ENCODE peak calls at places on chromosomes 3 and 15, in four cellular contexts. P, L, S and Z are unnamed samples. For H3K36me3, the result is how much of the 10 kb centered on the place peaks cover.

GRCh38 chr3:44415421-44415820 is 62.0 kb downstream of the ZNF445 start:
- DNase-seq in P (no peak), L (no peak), S (no peak), Z (no peak)

GRCh38 chr3:58214484-58215316 is 3.9 kb upstream of the DNASE1L3 start:
- DNase-seq in P (no peak), L (no peak), S (no peak), Z (no peak)

GRCh38 chr15:63892794-63893441 is 59.2 kb upstream of the HERC1 start:
- DNase-seq in P (no peak), L (no peak), S (no peak), Z (no peak)

GRCh38 chr15:33234019-33234418 is 39.5 kb upstream of the FMN1 start:
- DNase-seq in P (peak), L (peak), S (peak), Z (peak)

GRCh38 chr3:148866261-148866660 is 1.2 kb downstream of the CPA3 start:
- DNase-seq in P (no peak), L (peak), S (no peak), Z (peak)

GRCh38 chr15:54979949-54980348 is 216.8 kb downstream of the RSL24D1 start:
- DNase-seq in P (no peak), L (no peak), S (peak), Z (no peak)

GRCh38 chr3:8328971-8329370 is 172.7 kb upstream of the LMCD1 start:
- DNase-seq in P (no peak), L (peak), S (peak), Z (peak)

GRCh38 chr3:52072020-52072419 is 15.6 kb upstream of the DUSP7 start:
- DNase-seq in P (no peak), L (no peak), S (no peak), Z (no peak)

GRCh38 chr15:88894819-88895767 is at the start of gene HAPLN3:
- DNase-seq in P (peak), L (peak), S (peak), Z (no peak)

GRCh38 chr3:2967851-2968250 is 142.3 kb downstream of the IL5RA start:
- DNase-seq in P (no peak), L (no peak), S (peak), Z (no peak)

GRCh38 chr3:153038367-153038766 is 123.7 kb upstream of the RAP2B start:
- DNase-seq in P (no peak), L (no peak), S (no peak), Z (no peak)

GRCh38 chr15:92629975-92630626 is 25.5 kb downstream of the FAM174B start:
- DNase-seq in P (no peak), L (no peak), S (no peak), Z (no peak)

GRCh38 chr15:20645956-20646355 is 104.4 kb upstream of the GOLGA6L6 start:
- DNase-seq in P (no peak), L (no peak), S (no peak), Z (no peak)

GRCh38 chr3:94226058-94226457 is 163.2 kb downstream of the NSUN3 start:
- DNase-seq in P (no peak), L (peak), S (no peak), Z (peak)

GRCh38 chr3:186922224-186922623 is 8.1 kb upstream of the ST6GAL1 start:
- DNase-seq in P (no peak), L (no peak), S (no peak), Z (no peak)

GRCh38 chr15:43505723-43506122 is 11.7 kb upstream of the MAP1A start:
- DNase-seq in P (no peak), L (peak), S (no peak), Z (peak)

GRCh38 chr15:47371939-47372338 is 345.4 kb upstream of the SEMA6D start:
- DNase-seq in P (no peak), L (no peak), S (no peak), Z (no peak)

GRCh38 chr15:25179673-25180511 is 225.1 kb downstream of the SNRPN start:
- DNase-seq in P (no peak), L (no peak), S (no peak), Z (no peak)

GRCh38 chr15:43270676-43271306 is 4.1 kb upstream of the TGM5 start:
- DNase-seq in P (no peak), L (no peak), S (no peak), Z (no peak)

GRCh38 chr15:89112341-89112971 is 24.2 kb downstream of the ABHD2 start:
- DNase-seq in P (no peak), L (peak), S (no peak), Z (peak)

GRCh38 chr15:95018888-95019545 is 787.7 kb downstream of the MCTP2 start:
- DNase-seq in P (no peak), L (peak), S (no peak), Z (peak)

GRCh38 chr15:85592148-85592547 is 202.6 kb downstream of the KLHL25 start:
- DNase-seq in P (no peak), L (peak), S (peak), Z (peak)

DNA sequence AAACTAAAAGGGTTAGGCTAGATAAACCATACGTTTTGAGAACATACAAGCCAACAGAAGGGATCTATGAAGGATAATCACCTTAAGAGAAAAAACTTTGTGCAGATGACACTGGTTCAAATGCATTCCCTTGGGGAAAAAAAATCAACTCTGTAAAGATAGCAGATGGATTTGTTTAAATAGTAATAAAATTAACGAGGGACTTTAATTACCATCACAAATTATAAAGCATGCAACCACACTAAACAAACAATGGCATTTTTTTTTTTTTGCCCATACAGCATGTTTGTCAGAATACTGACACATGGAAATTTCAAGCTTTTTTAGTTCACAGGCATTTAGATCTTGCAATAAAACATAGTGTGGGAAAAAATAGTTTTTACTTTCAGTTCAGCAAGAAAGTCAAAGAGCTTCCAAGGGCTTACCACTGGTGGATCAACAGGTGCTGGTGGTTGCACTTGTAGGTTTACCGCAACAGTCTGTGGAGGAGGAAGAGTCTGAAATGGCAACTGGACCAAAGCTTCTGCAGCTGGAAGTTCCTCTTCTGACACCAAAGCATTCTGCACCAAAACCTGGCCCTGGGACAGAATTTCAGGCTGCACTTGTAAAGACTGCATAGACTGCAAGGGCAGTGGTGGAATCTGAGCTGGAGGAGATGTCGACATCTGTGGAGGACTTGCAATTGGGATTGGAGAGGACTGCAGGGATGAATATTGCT is 53.1 kb downstream of the PHC3 start:
- DNase-seq in P (no peak), L (no peak), S (no peak), Z (no peak)
- H3K4me2 ChIP-seq in P (no peak), L (no peak), S (no peak), Z (no peak)

GRCh38 chr3:15754047-15754446 is 43.7 kb downstream of the ANKRD28 start:
- DNase-seq in P (no peak), L (peak), S (no peak), Z (peak)
- H3K36me3 ChIP-seq in P (under half), L (under half), S (half or more), Z (under half)

GRCh38 chr3:19295208-19295607 is 146.9 kb downstream of the KCNH8 start:
- DNase-seq in P (no peak), L (no peak), S (no peak), Z (no peak)

DNA sequence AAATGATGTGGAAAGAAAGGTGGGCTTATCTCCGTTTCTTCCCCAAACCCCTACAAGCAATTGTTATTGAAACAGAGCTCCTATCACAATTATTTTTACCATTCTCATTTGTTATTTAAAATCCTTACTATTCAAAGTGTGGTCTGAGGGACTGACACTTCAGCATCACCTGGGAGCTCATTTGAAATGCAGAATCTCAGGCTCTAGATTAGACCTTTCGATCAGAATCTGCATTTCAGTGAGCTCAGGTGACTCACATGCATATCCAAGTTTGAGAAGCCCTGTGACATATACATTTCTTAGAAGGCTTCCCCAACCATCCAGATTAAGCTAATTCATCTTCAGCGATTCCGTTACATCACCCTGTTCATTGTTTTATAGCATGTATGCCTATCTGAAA is 145.0 kb downstream of the KCNH8 start:
- DNase-seq in P (no peak), L (no peak), S (no peak), Z (no peak)
- H3K4me2 ChIP-seq in P (no peak), L (no peak), S (no peak), Z (no peak)

GRCh38 chr3:174945276-174945675 is 86.1 kb downstream of the NAALADL2 start:
- DNase-seq in P (no peak), L (no peak), S (no peak), Z (no peak)

GRCh38 chr3:174949523-174949922 is 90.4 kb downstream of the NAALADL2 start:
- DNase-seq in P (no peak), L (peak), S (no peak), Z (peak)

GRCh38 chr3:174951498-174951897 is 92.4 kb downstream of the NAALADL2 start:
- DNase-seq in P (no peak), L (peak), S (no peak), Z (no peak)

GRCh38 chr3:174951023-174951422 is 91.9 kb downstream of the NAALADL2 start:
- DNase-seq in P (no peak), L (peak), S (no peak), Z (peak)

GRCh38 chr3:174945951-174946350 is 86.8 kb downstream of the NAALADL2 start:
- DNase-seq in P (no peak), L (no peak), S (no peak), Z (no peak)
- H3K36me3 ChIP-seq in P (under half), L (under half), S (under half), Z (under half)

DNA sequence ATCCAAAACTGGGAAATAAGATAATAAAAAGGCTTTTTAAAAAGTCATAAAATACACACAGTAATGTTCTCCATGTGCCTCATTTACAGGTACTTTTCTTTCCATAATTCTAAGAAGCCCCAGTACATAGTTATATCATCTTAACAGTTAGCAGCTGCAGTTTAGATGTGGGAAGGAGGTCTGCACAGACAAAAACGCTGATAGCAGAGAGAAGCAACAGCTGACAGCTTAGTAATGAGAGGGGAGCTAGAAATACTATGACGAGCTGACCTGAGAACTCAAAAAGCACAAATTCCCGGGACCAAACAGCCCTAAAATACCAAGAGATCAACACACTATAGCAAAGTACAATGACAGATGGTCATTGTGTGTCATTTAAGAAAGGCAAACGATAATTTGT is 36.7 kb upstream of the ARHGEF3 start:
- DNase-seq in P (no peak), L (no peak), S (no peak), Z (no peak)
- H3K4me2 ChIP-seq in P (no peak), L (no peak), S (no peak), Z (no peak)

GRCh38 chr3:170098753-170099152 is 61.0 kb downstream of the GPR160 start:
- DNase-seq in P (no peak), L (peak), S (no peak), Z (no peak)

GRCh38 chr3:170102421-170102820 is 64.6 kb downstream of the GPR160 start:
- DNase-seq in P (no peak), L (no peak), S (no peak), Z (no peak)

GRCh38 chr3:170096342-170096741 is 58.5 kb downstream of the GPR160 start:
- DNase-seq in P (no peak), L (no peak), S (no peak), Z (no peak)

GRCh38 chr3:170095771-170096170 is 58.0 kb downstream of the GPR160 start:
- DNase-seq in P (no peak), L (no peak), S (no peak), Z (no peak)

DNA sequence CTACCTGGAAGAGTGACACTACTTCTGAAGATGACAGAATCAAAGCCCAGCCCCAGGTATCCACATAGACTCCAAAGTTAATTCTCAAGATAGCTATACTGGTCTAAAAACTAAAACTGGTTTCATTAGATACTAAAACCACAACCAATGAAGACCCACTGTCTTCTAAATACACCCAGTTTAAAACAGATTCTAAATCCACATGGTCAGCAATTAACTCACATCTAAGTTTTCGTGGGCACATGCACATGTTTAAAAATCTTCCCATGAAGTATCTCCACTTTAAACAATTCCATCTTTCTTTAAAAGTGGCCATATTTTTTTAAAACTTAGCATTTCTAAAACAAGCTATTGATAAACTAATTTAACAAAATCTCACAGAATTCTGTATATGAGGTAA is 63.1 kb downstream of the GPR160 start:
- DNase-seq in P (no peak), L (no peak), S (no peak), Z (no peak)
- H3K36me3 ChIP-seq in P (under half), L (under half), S (half or more), Z (under half)